ENCODE peak calls at places on chromosomes 16 and 17, in six cellular contexts. One of them, this sample, is unnamed.
A peak's percentile ranks its signal among the peaks of the same experiment; 100 is the strongest.

GRCh38 chr16:28569011-28569410 is 15.3 kb downstream of the SGF29 start:
- DNase-seq in RWPE2: no peak
- DNase-seq in GM23338: no peak
- DNase-seq in neuronal stem cell: no peak
- DNase-seq in breast epithelium: no peak
- DNase-seq in GM23248: peak; percentile 57
- DNase-seq in this sample: no peak

GRCh38 chr16:56744996-56745640 is 15.2 kb downstream of the NUP93 start:
- DNase-seq in RWPE2: no peak
- DNase-seq in GM23248: no peak
- DNase-seq in neuronal stem cell: no peak
- DNase-seq in breast epithelium: no peak
- DNase-seq in GM23338: peak; percentile 76
- DNase-seq in this sample: no peak

GRCh38 chr16:58026705-58027340 is 1.3 kb downstream of the MMP15 start:
- DNase-seq in breast epithelium: no peak
- DNase-seq in GM23338: peak; percentile 52
- DNase-seq in neuronal stem cell: peak; percentile 45
- DNase-seq in GM23248: no peak
- DNase-seq in RWPE2: no peak
- DNase-seq in this sample: no peak

GRCh38 chr17:77462101-77462500 is 321.3 kb downstream of the SEC14L1 start:
- DNase-seq in neuronal stem cell: no peak
- DNase-seq in breast epithelium: no peak
- DNase-seq in RWPE2: no peak
- DNase-seq in GM23248: no peak
- DNase-seq in GM23338: no peak
- DNase-seq in this sample: no peak

GRCh38 chr17:2335726-2336214 is 487 bp downstream of the TSR1 start:
- DNase-seq in breast epithelium: no peak
- DNase-seq in RWPE2: no peak
- DNase-seq in GM23338: peak; percentile 62
- DNase-seq in GM23248: peak; percentile 40
- DNase-seq in neuronal stem cell: no peak
- DNase-seq in this sample: no peak

GRCh38 chr16:57276596-57276995 is 7.9 kb downstream of the PLLP start:
- DNase-seq in breast epithelium: no peak
- DNase-seq in RWPE2: no peak
- DNase-seq in neuronal stem cell: no peak
- DNase-seq in GM23248: peak; percentile 33
- DNase-seq in GM23338: no peak
- DNase-seq in this sample: peak; percentile 83

GRCh38 chr17:1259910-1260389 is 10.3 kb upstream of the BHLHA9 start:
- DNase-seq in neuronal stem cell: no peak
- DNase-seq in breast epithelium: no peak
- DNase-seq in GM23248: peak; percentile 60
- DNase-seq in GM23338: no peak
- DNase-seq in RWPE2: no peak
- DNase-seq in this sample: no peak

GRCh38 chr17:7261377-7262191 is 694 bp downstream of the CLDN7 start:
- DNase-seq in breast epithelium: no peak
- DNase-seq in GM23248: peak; percentile 31
- DNase-seq in GM23338: peak; percentile 20
- DNase-seq in RWPE2: no peak
- DNase-seq in neuronal stem cell: no peak
- DNase-seq in this sample: no peak

GRCh38 chr16:2234813-2235170 is 1.5 kb upstream of the DNASE1L2 start:
- DNase-seq in breast epithelium: no peak
- DNase-seq in neuronal stem cell: no peak
- DNase-seq in GM23248: no peak
- DNase-seq in RWPE2: no peak
- DNase-seq in GM23338: no peak
- DNase-seq in this sample: no peak

GRCh38 chr16:2233872-2234812 is 2.1 kb upstream of the DNASE1L2 start:
- DNase-seq in GM23338: no peak
- DNase-seq in GM23248: no peak
- DNase-seq in neuronal stem cell: no peak
- DNase-seq in RWPE2: no peak
- DNase-seq in breast epithelium: no peak
- DNase-seq in this sample: no peak

GRCh38 chr16:2231016-2231931 is 5.0 kb upstream of the DNASE1L2 start:
- DNase-seq in GM23248: no peak
- DNase-seq in GM23338: no peak
- DNase-seq in breast epithelium: no peak
- DNase-seq in neuronal stem cell: no peak
- DNase-seq in RWPE2: peak; percentile 61
- DNase-seq in this sample: no peak

GRCh38 chr16:2232094-2232990 is 3.9 kb upstream of the DNASE1L2 start:
- DNase-seq in neuronal stem cell: no peak
- DNase-seq in RWPE2: no peak
- DNase-seq in GM23248: no peak
- DNase-seq in breast epithelium: no peak
- DNase-seq in GM23338: no peak
- DNase-seq in this sample: no peak

DNA sequence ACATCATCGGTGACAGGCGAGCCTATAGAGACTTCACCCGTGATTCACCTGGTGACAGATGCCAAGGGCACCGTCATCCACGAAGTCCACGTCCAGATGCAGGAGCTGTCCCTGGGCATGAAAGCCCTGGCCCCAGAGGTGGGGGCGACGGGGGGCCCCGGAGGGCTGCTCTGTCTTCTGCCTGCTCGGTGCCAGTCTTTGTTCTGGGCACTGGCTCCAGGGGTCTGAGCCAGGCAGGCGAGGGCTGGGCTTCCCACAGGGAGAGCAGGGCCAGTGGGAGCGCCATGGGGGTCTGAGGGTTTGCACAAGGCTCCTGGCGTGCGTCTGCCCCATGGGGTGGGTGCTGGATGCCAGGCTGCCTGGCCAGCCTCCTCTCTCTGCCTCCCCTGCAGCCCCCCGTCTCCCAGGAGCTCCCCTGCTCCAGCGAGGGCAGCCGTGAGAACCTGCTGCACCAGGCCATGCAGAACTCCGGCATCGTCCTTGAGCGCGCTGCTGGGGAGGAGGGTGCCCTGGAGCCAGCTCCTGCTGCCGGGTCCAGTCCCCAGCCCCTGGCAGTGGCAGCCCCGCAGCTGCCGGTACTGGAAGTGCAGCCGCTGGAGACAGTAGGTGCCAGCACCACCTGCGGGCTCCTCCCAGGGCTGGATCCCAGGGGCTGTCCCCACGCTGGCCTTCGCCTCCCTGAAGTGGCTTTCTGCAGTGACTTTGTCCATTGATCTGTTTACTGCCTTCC is 3.0 kb upstream of the DNASE1L2 start:
- DNase-seq in RWPE2: no peak
- DNase-seq in GM23338: no peak
- DNase-seq in GM23248: no peak
- DNase-seq in breast epithelium: no peak
- DNase-seq in neuronal stem cell: no peak
- DNase-seq in this sample: no peak
- H3K36me3 ChIP-seq in RWPE2: peaks cover 27% of the 10 kb centered on the region
- H3K36me3 ChIP-seq in GM23338: peaks cover 5% of the 10 kb centered on the region
- H3K36me3 ChIP-seq in GM23248: no peaks in the 10 kb centered on the region
- H3K36me3 ChIP-seq in breast epithelium: peaks cover 24% of the 10 kb centered on the region
- H3K36me3 ChIP-seq in neuronal stem cell: peaks cover 44% of the 10 kb centered on the region
- H3K36me3 ChIP-seq in this sample: peaks cover 26% of the 10 kb centered on the region

GRCh38 chr17:27246537-27246936 is 47.4 kb upstream of the WSB1 start:
- DNase-seq in breast epithelium: no peak
- DNase-seq in RWPE2: no peak
- DNase-seq in neuronal stem cell: no peak
- DNase-seq in GM23248: no peak
- DNase-seq in GM23338: no peak
- DNase-seq in this sample: no peak
- H3K4me1 ChIP-seq in breast epithelium: peaks cover 30% of the 10 kb centered on the region
- H3K4me1 ChIP-seq in RWPE2: peaks cover 44% of the 10 kb centered on the region
- H3K4me1 ChIP-seq in neuronal stem cell: no peaks in the 10 kb centered on the region
- H3K4me1 ChIP-seq in GM23248: peaks cover 20% of the 10 kb centered on the region
- H3K4me1 ChIP-seq in GM23338: peaks cover 11% of the 10 kb centered on the region
- H3K4me1 ChIP-seq in this sample: peaks cover 43% of the 10 kb centered on the region

GRCh38 chr16:88809068-88809675 is 2.6 kb downstream of the APRT start:
- DNase-seq in neuronal stem cell: no peak
- DNase-seq in GM23338: no peak
- DNase-seq in GM23248: no peak
- DNase-seq in breast epithelium: no peak
- DNase-seq in RWPE2: peak; percentile 44
- DNase-seq in this sample: no peak
- H3K36me3 ChIP-seq in neuronal stem cell: peaks cover 52% of the 10 kb centered on the region
- H3K36me3 ChIP-seq in GM23338: peaks cover 19% of the 10 kb centered on the region
- H3K36me3 ChIP-seq in GM23248: no peaks in the 10 kb centered on the region
- H3K36me3 ChIP-seq in breast epithelium: no peaks in the 10 kb centered on the region
- H3K36me3 ChIP-seq in RWPE2: peaks cover 63% of the 10 kb centered on the region
- H3K36me3 ChIP-seq in this sample: peaks cover 13% of the 10 kb centered on the region

GRCh38 chr17:38425048-38425447 is 3.2 kb upstream of the ARHGAP23 start:
- DNase-seq in GM23338: no peak
- DNase-seq in RWPE2: no peak
- DNase-seq in neuronal stem cell: no peak
- DNase-seq in GM23248: no peak
- DNase-seq in breast epithelium: no peak
- DNase-seq in this sample: no peak
- H3K4me1 ChIP-seq in GM23338: peaks cover 70% of the 10 kb centered on the region
- H3K4me1 ChIP-seq in RWPE2: peaks cover 4% of the 10 kb centered on the region
- H3K4me1 ChIP-seq in neuronal stem cell: peaks cover 46% of the 10 kb centered on the region
- H3K4me1 ChIP-seq in GM23248: peaks cover 25% of the 10 kb centered on the region
- H3K4me1 ChIP-seq in breast epithelium: peaks cover 14% of the 10 kb centered on the region
- H3K4me1 ChIP-seq in this sample: peaks cover 5% of the 10 kb centered on the region

DNA sequence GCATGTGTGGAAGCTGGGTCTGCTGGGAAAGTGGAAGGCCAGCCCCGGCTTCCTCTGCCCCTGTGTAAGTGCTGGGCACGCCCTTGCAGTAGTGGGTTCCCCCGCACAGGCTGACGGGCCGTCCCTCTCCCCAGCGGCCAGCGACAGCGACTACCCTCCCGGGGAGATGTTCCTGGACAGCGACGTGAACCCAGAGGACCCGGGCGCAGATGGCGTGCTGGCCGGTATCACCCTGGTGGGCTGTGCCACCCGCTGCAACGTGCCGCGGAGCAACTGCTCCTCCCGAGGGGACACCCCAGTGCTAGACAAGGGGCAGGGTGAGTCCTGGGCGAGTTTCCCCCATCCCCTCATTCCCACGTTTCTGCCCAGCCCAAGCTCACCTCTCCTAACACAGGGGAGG is 5.5 kb downstream of the NME3 start:
- DNase-seq in breast epithelium: no peak
- DNase-seq in GM23248: no peak
- DNase-seq in GM23338: no peak
- DNase-seq in RWPE2: no peak
- DNase-seq in neuronal stem cell: no peak
- DNase-seq in this sample: no peak
- H3K36me3 ChIP-seq in breast epithelium: peaks cover 5% of the 10 kb centered on the region
- H3K36me3 ChIP-seq in GM23248: no peaks in the 10 kb centered on the region
- H3K36me3 ChIP-seq in GM23338: no peaks in the 10 kb centered on the region
- H3K36me3 ChIP-seq in RWPE2: peaks cover 27% of the 10 kb centered on the region
- H3K36me3 ChIP-seq in neuronal stem cell: peaks cover 43% of the 10 kb centered on the region
- H3K36me3 ChIP-seq in this sample: peaks cover 29% of the 10 kb centered on the region

This sample was measured in keratinocyte.